ENCODE peak calls at places on chromosome 6, in five cellular contexts. J is cardiac muscle cell, G is AG04450, F is fibroblast of lung, P is hepatocyte. T is an unnamed sample.

GRCh38 chr6:28751514-28751913 is 172.3 kb downstream of the TRIM27 start:
- DNase-seq in J (no peak), G (no peak), F (no peak), P (no peak), T (no peak)

GRCh38 chr6:102981631-102982030 is 1588.1 kb downstream of the GRIK2 start:
- DNase-seq in G (no peak), P (no peak), J (no peak), F (no peak), T (no peak)

GRCh38 chr6:43171284-43172126 is 436 bp downstream of the SRF start:
- DNase-seq in G (no peak), F (no peak), P (peak; percentile 57), J (no peak), T (no peak)

GRCh38 chr6:90194371-90194841 is 102.2 kb downstream of the BACH2 start:
- DNase-seq in P (no peak), G (peak; percentile 71), J (no peak), F (peak; percentile 90), T (no peak)

GRCh38 chr6:139647001-139647400 is 272.6 kb upstream of the CITED2 start:
- DNase-seq in G (no peak), F (peak; percentile 8), J (peak; percentile 48), P (no peak), T (no peak)

GRCh38 chr6:2245103-2245953 is at the start of gene GMDS:
- DNase-seq in G (peak; percentile 61), P (peak; percentile 97), J (peak; percentile 93), F (peak; percentile 88), T (peak; percentile 89)

GRCh38 chr6:113672691-113673149 is 184.4 kb upstream of the MARCKS start:
- DNase-seq in G (no peak), F (peak; percentile 69), J (peak; percentile 75), P (no peak), T (no peak)

GRCh38 chr6:158894192-158894591 is 75.0 kb upstream of the EZR start:
- DNase-seq in P (peak; percentile 81), G (peak; percentile 78), J (peak; percentile 84), F (peak; percentile 78), T (peak; percentile 70)

GRCh38 chr6:136987526-136987925 is 57.2 kb downstream of the IL20RA start:
- DNase-seq in G (no peak), P (no peak), F (no peak), J (no peak), T (no peak)

GRCh38 chr6:79040083-79040482 is 38.0 kb downstream of the PHIP start:
- DNase-seq in J (peak; percentile 43), P (no peak), G (no peak), F (peak; percentile 43), T (no peak)

GRCh38 chr6:33112148-33112547 is 36.4 kb downstream of the HLA-DPB1 start:
- DNase-seq in F (peak; percentile 55), J (peak; percentile 72), G (no peak), P (peak; percentile 64), T (peak; percentile 84)

GRCh38 chr6:38341501-38341900 is 298.2 kb downstream of the BTBD9 start:
- DNase-seq in J (no peak), F (no peak), P (no peak), G (no peak), T (no peak)

GRCh38 chr6:13338038-13338437 is 9.7 kb upstream of the TBC1D7 start:
- DNase-seq in G (no peak), P (no peak), F (no peak), J (peak; percentile 48), T (no peak)

GRCh38 chr6:116761779-116762178 is 3.7 kb downstream of the FAM162B start:
- DNase-seq in P (no peak), G (no peak), F (no peak), J (no peak), T (no peak)

GRCh38 chr6:20200761-20201160 is 11.5 kb downstream of the MBOAT1 start:
- DNase-seq in P (no peak), F (peak; percentile 6), J (no peak), G (no peak), T (no peak)

GRCh38 chr6:33082702-33083101 is 6.9 kb downstream of the HLA-DPB1 start:
- DNase-seq in F (peak; percentile 49), J (peak; percentile 71), G (no peak), P (peak; percentile 71), T (no peak)

GRCh38 chr6:69780585-69781178 is 16.1 kb downstream of the LMBRD1 start:
- DNase-seq in F (no peak), G (no peak), P (peak; percentile 61), J (no peak), T (peak; percentile 24)

GRCh38 chr6:37324131-37325033 is 29.4 kb upstream of the RNF8 start:
- DNase-seq in J (no peak), G (no peak), P (no peak), F (peak; percentile 36), T (peak; percentile 30)

GRCh38 chr6:120874422-120874821 is 459.9 kb downstream of the TBC1D32 start:
- DNase-seq in J (no peak), F (no peak), P (no peak), G (no peak), T (no peak)

GRCh38 chr6:120872262-120872578 is 462.1 kb downstream of the TBC1D32 start:
- DNase-seq in F (no peak), J (no peak), P (no peak), G (no peak), T (no peak)

GRCh38 chr6:120873125-120873865 is 461.0 kb downstream of the TBC1D32 start:
- DNase-seq in P (no peak), F (no peak), J (no peak), G (no peak), T (no peak)

GRCh38 chr6:120875900-120876299 is 458.4 kb downstream of the TBC1D32 start:
- DNase-seq in F (no peak), J (no peak), P (no peak), G (no peak), T (no peak)

DNA sequence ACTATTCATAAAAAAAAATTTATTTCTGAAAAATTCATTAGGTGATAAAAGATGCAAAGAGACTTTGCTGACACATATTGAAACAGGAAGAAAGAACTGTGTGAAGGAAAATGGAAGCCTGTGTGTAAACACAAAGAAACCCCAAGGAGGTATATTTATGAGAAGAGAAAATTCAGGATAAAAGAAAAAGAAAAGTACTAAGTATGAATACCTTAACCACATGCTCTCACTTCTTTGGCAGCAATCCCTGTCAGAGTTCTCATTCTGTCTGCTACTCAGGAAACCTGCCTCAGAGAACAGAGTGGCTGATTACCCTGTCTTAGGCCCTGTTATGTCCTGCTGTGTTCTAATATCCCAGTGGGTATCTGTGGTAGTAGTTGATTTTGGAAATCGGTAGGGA is 457.9 kb downstream of the TBC1D32 start:
- DNase-seq in J (no peak), P (no peak), F (no peak), G (no peak), T (no peak)
- H3K27ac ChIP-seq in J (no peak overlapping the region), P (no peak overlapping the region), F (no peak overlapping the region), G (no peak overlapping the region), T (no peak overlapping the region)

GRCh38 chr6:35955521-35955920 is 34.6 kb upstream of the SRPK1 start:
- DNase-seq in G (no peak), F (no peak), J (no peak), P (no peak), T (no peak)

GRCh38 chr6:35954335-35954734 is 33.4 kb upstream of the SRPK1 start:
- DNase-seq in G (no peak), F (no peak), P (no peak), J (no peak), T (no peak)

GRCh38 chr6:35955071-35955470 is 34.2 kb upstream of the SRPK1 start:
- DNase-seq in P (no peak), J (no peak), G (no peak), F (no peak), T (no peak)

GRCh38 chr6:35960192-35960591 is 39.3 kb upstream of the SRPK1 start:
- DNase-seq in J (no peak), F (peak; percentile 40), G (no peak), P (no peak), T (no peak)

GRCh38 chr6:35955970-35956369 is 35.1 kb upstream of the SRPK1 start:
- DNase-seq in P (no peak), J (no peak), G (no peak), F (no peak), T (no peak)
- TF ChIP-seq CTCF in P (no peak), J (peak; percentile 12), G (peak; percentile 7), F (peak; percentile 35), T (no peak)

GRCh38 chr6:154491567-154492470 is 18.7 kb downstream of the CNKSR3 start:
- DNase-seq in G (no peak), J (no peak), P (no peak), F (no peak), T (no peak)
- H3K27ac ChIP-seq in G (no peak overlapping the region), J (no peak overlapping the region), P (no peak overlapping the region), F (no peak overlapping the region), T (no peak overlapping the region)

GRCh38 chr6:88573971-88574370 is 389.4 kb downstream of the RNGTT start:
- DNase-seq in F (no peak), P (no peak), G (no peak), J (no peak), T (no peak)
- TF ChIP-seq CTCF in F (no peak), P (no peak), G (no peak), J (no peak), T (no peak)

DNA sequence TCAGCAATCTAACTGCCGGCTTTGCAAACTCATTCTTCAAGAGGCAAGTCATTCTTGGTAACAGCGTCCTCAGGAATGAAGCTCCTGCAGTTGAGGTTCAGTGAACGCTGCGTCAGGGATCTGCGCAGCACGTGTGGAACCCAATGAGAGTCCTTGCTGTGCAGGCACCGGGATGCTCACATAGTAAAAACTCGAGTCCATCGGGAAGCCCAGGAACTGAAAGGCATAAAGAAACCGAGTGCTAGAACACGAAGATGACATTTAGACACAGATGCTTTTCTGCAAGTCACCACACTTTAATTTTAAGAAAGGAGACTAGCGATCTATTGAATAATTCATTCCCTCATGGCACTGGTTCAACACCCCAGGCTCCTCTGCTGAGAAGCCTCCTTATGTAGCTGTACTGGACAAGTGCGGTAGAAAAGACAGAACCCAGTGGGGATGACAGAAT is 2.1 kb upstream of the AFDN start:
- DNase-seq in P (no peak), F (no peak), J (no peak), G (no peak), T (no peak)
- H3K27ac ChIP-seq in P (no peak overlapping the region), F (no peak overlapping the region), J (no peak overlapping the region), G (no peak overlapping the region), T (no peak overlapping the region)

DNA sequence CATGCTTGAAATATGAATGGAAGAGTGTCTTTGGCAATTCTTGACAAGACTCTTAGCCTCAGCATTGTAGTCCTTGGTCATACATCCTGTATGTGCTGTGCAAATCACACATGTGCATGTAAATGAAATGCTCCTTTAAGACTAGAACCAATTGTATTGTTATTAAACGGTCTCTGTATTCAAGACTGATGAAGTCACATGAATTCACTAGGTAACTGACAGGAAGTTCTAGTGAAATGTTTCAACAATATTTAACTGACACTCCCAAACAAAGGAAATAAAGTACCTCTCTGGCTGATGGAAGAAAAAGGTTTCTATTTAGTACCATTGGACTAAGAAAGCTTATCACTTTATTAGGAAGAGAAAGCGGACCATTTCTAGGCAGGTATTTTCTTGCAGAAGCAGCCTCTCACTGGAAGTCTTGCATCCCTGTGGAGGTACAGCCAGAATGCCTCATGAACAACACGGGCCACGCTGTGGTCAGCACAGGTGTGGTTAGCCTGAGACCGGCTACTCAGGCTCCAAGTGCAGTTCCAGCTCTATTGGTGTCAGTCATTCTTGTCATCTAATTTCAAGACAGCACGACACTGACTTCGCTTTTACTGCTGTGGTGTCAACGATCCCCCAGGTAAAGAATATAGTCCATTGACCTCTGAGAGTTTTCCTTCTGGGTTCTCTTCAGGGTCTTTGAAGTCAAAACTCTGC is 17.3 kb downstream of the PPP1R3G start:
- DNase-seq in G (no peak), P (no peak), F (no peak), J (no peak), T (no peak)
- TF ChIP-seq CTCF in G (no peak), P (no peak), F (no peak), J (no peak), T (no peak)

T was measured in RWPE1.